ENCODE peak calls at places on chromosomes 7 and 10, in seven cellular contexts. One of them, this sample, is unnamed.

GRCh38 chr10:24396396-24396795 is 187.5 kb downstream of the KIAA1217 start:
- DNase-seq in fibroblast of pulmonary artery: no peak
- DNase-seq in body of pancreas: no peak
- DNase-seq in coronary artery: no peak
- DNase-seq in progenitor cell of endocrine pancreas: no peak
- DNase-seq in AG09319: no peak
- DNase-seq in foreskin fibroblast: no peak
- DNase-seq in this sample: no peak

GRCh38 chr7:156842740-156843140 is 50.2 kb downstream of the LMBR1 start:
- DNase-seq in fibroblast of pulmonary artery: no peak
- DNase-seq in body of pancreas: no peak
- DNase-seq in coronary artery: no peak
- DNase-seq in progenitor cell of endocrine pancreas: no peak
- DNase-seq in AG09319: no peak
- DNase-seq in foreskin fibroblast: no peak
- DNase-seq in this sample: no peak

GRCh38 chr10:6135039-6135438 is 46.2 kb downstream of the RBM17 start:
- DNase-seq in fibroblast of pulmonary artery: no peak
- DNase-seq in body of pancreas: no peak
- DNase-seq in coronary artery: no peak
- DNase-seq in progenitor cell of endocrine pancreas: no peak
- DNase-seq in AG09319: no peak
- DNase-seq in foreskin fibroblast: no peak
- DNase-seq in this sample: no peak

GRCh38 chr10:18179901-18180300 is 39.7 kb downstream of the CACNB2 start:
- DNase-seq in fibroblast of pulmonary artery: peak
- DNase-seq in body of pancreas: peak
- DNase-seq in coronary artery: no peak
- DNase-seq in progenitor cell of endocrine pancreas: no peak
- DNase-seq in AG09319: peak
- DNase-seq in foreskin fibroblast: peak
- DNase-seq in this sample: no peak

GRCh38 chr7:82755705-82756551 is 312.4 kb upstream of the CACNA2D1 start:
- DNase-seq in fibroblast of pulmonary artery: peak
- DNase-seq in body of pancreas: no peak
- DNase-seq in coronary artery: no peak
- DNase-seq in progenitor cell of endocrine pancreas: no peak
- DNase-seq in AG09319: peak
- DNase-seq in foreskin fibroblast: peak
- DNase-seq in this sample: no peak

GRCh38 chr7:18262054-18262453 is 233.5 kb upstream of the HDAC9 start:
- DNase-seq in fibroblast of pulmonary artery: peak
- DNase-seq in body of pancreas: no peak
- DNase-seq in coronary artery: no peak
- DNase-seq in progenitor cell of endocrine pancreas: no peak
- DNase-seq in AG09319: no peak
- DNase-seq in foreskin fibroblast: no peak
- DNase-seq in this sample: no peak

GRCh38 chr10:43419997-43420368 is 11.0 kb upstream of the HNRNPF start:
- DNase-seq in fibroblast of pulmonary artery: no peak
- DNase-seq in body of pancreas: no peak
- DNase-seq in coronary artery: no peak
- DNase-seq in progenitor cell of endocrine pancreas: no peak
- DNase-seq in AG09319: no peak
- DNase-seq in foreskin fibroblast: no peak
- DNase-seq in this sample: no peak

GRCh38 chr10:78417425-78418370 is 384.0 kb downstream of the RPS24 start:
- DNase-seq in fibroblast of pulmonary artery: no peak
- DNase-seq in body of pancreas: no peak
- DNase-seq in coronary artery: peak
- DNase-seq in progenitor cell of endocrine pancreas: no peak
- DNase-seq in AG09319: no peak
- DNase-seq in foreskin fibroblast: no peak
- DNase-seq in this sample: no peak

GRCh38 chr7:141039366-141039765 is 24.6 kb upstream of the MRPS33 start:
- DNase-seq in fibroblast of pulmonary artery: no peak
- DNase-seq in body of pancreas: no peak
- DNase-seq in coronary artery: no peak
- DNase-seq in progenitor cell of endocrine pancreas: no peak
- DNase-seq in AG09319: no peak
- DNase-seq in foreskin fibroblast: no peak
- DNase-seq in this sample: no peak

GRCh38 chr10:84548869-84549268 is 220.5 kb downstream of the CCSER2 start:
- DNase-seq in fibroblast of pulmonary artery: peak
- DNase-seq in body of pancreas: no peak
- DNase-seq in coronary artery: no peak
- DNase-seq in progenitor cell of endocrine pancreas: no peak
- DNase-seq in AG09319: no peak
- DNase-seq in foreskin fibroblast: no peak
- DNase-seq in this sample: no peak

GRCh38 chr10:92407305-92408016 is 116.5 kb downstream of the MARCHF5 start:
- DNase-seq in fibroblast of pulmonary artery: peak
- DNase-seq in body of pancreas: peak
- DNase-seq in coronary artery: no peak
- DNase-seq in progenitor cell of endocrine pancreas: no peak
- DNase-seq in AG09319: no peak
- DNase-seq in foreskin fibroblast: no peak
- DNase-seq in this sample: no peak

GRCh38 chr10:110175406-110175805 is 32.0 kb upstream of the MXI1 start:
- DNase-seq in fibroblast of pulmonary artery: peak
- DNase-seq in body of pancreas: peak
- DNase-seq in coronary artery: no peak
- DNase-seq in progenitor cell of endocrine pancreas: no peak
- DNase-seq in AG09319: no peak
- DNase-seq in foreskin fibroblast: peak
- DNase-seq in this sample: no peak

GRCh38 chr7:78587443-78588044 is 789.0 kb downstream of the PHTF2 start:
- DNase-seq in fibroblast of pulmonary artery: peak
- DNase-seq in body of pancreas: peak
- DNase-seq in coronary artery: no peak
- DNase-seq in progenitor cell of endocrine pancreas: no peak
- DNase-seq in AG09319: no peak
- DNase-seq in foreskin fibroblast: no peak
- DNase-seq in this sample: no peak

GRCh38 chr7:158386866-158387820 is 200.5 kb downstream of the PTPRN2 start:
- DNase-seq in fibroblast of pulmonary artery: no peak
- DNase-seq in body of pancreas: no peak
- DNase-seq in coronary artery: no peak
- DNase-seq in progenitor cell of endocrine pancreas: no peak
- DNase-seq in AG09319: no peak
- DNase-seq in foreskin fibroblast: no peak
- DNase-seq in this sample: no peak

GRCh38 chr10:73614711-73615110 is 23.6 kb upstream of the USP54 start:
- DNase-seq in fibroblast of pulmonary artery: no peak
- DNase-seq in body of pancreas: no peak
- DNase-seq in coronary artery: no peak
- DNase-seq in progenitor cell of endocrine pancreas: no peak
- DNase-seq in AG09319: no peak
- DNase-seq in foreskin fibroblast: no peak
- DNase-seq in this sample: no peak

GRCh38 chr10:97278491-97278989 is 13.9 kb downstream of the ARHGAP19 start:
- DNase-seq in fibroblast of pulmonary artery: peak
- DNase-seq in body of pancreas: peak
- DNase-seq in coronary artery: no peak
- DNase-seq in progenitor cell of endocrine pancreas: no peak
- DNase-seq in AG09319: peak
- DNase-seq in foreskin fibroblast: peak
- DNase-seq in this sample: no peak

GRCh38 chr10:96863922-96864543 is 31.9 kb downstream of the LCOR start:
- DNase-seq in fibroblast of pulmonary artery: peak
- DNase-seq in body of pancreas: no peak
- DNase-seq in coronary artery: no peak
- DNase-seq in progenitor cell of endocrine pancreas: no peak
- DNase-seq in AG09319: no peak
- DNase-seq in foreskin fibroblast: no peak
- DNase-seq in this sample: no peak

GRCh38 chr10:133298466-133298865 is 10.2 kb downstream of the TUBGCP2 start:
- DNase-seq in fibroblast of pulmonary artery: no peak
- DNase-seq in body of pancreas: no peak
- DNase-seq in coronary artery: no peak
- DNase-seq in progenitor cell of endocrine pancreas: no peak
- DNase-seq in AG09319: no peak
- DNase-seq in foreskin fibroblast: no peak
- DNase-seq in this sample: no peak

GRCh38 chr7:45122975-45123860 is 11.7 kb upstream of the TBRG4 start:
- DNase-seq in fibroblast of pulmonary artery: no peak
- DNase-seq in body of pancreas: no peak
- DNase-seq in coronary artery: no peak
- DNase-seq in progenitor cell of endocrine pancreas: no peak
- DNase-seq in AG09319: no peak
- DNase-seq in foreskin fibroblast: no peak
- DNase-seq in this sample: no peak

GRCh38 chr7:102287465-102288146 is 938 bp downstream of the SH2B2 start:
- DNase-seq in fibroblast of pulmonary artery: no peak
- DNase-seq in body of pancreas: peak
- DNase-seq in coronary artery: no peak
- DNase-seq in progenitor cell of endocrine pancreas: no peak
- DNase-seq in AG09319: no peak
- DNase-seq in foreskin fibroblast: no peak
- DNase-seq in this sample: no peak

GRCh38 chr7:34123316-34123715 is 218.0 kb downstream of the BMPER start:
- DNase-seq in fibroblast of pulmonary artery: no peak
- DNase-seq in body of pancreas: no peak
- DNase-seq in coronary artery: no peak
- DNase-seq in progenitor cell of endocrine pancreas: no peak
- DNase-seq in AG09319: no peak
- DNase-seq in foreskin fibroblast: no peak
- DNase-seq in this sample: no peak

GRCh38 chr7:106038289-106038688 is 73.8 kb downstream of the SYPL1 start:
- DNase-seq in fibroblast of pulmonary artery: no peak
- DNase-seq in body of pancreas: no peak
- DNase-seq in coronary artery: no peak
- DNase-seq in progenitor cell of endocrine pancreas: no peak
- DNase-seq in AG09319: no peak
- DNase-seq in foreskin fibroblast: no peak
- DNase-seq in this sample: no peak

GRCh38 chr10:23522345-23522744 is 83.5 kb downstream of the OTUD1 start:
- DNase-seq in fibroblast of pulmonary artery: peak
- DNase-seq in body of pancreas: no peak
- DNase-seq in coronary artery: no peak
- DNase-seq in progenitor cell of endocrine pancreas: no peak
- DNase-seq in AG09319: no peak
- DNase-seq in foreskin fibroblast: no peak
- DNase-seq in this sample: no peak

GRCh38 chr7:20532841-20533240 is 82.6 kb upstream of the ABCB5 start:
- DNase-seq in fibroblast of pulmonary artery: peak
- DNase-seq in body of pancreas: no peak
- DNase-seq in coronary artery: no peak
- DNase-seq in progenitor cell of endocrine pancreas: no peak
- DNase-seq in AG09319: no peak
- DNase-seq in foreskin fibroblast: no peak
- DNase-seq in this sample: no peak

GRCh38 chr10:44473146-44473545 is 88.2 kb upstream of the CXCL12 start:
- DNase-seq in fibroblast of pulmonary artery: no peak
- DNase-seq in body of pancreas: no peak
- DNase-seq in coronary artery: no peak
- DNase-seq in progenitor cell of endocrine pancreas: no peak
- DNase-seq in AG09319: no peak
- DNase-seq in foreskin fibroblast: no peak
- DNase-seq in this sample: no peak

GRCh38 chr10:107264742-107265141 is 100.2 kb upstream of the SORCS1 start:
- DNase-seq in fibroblast of pulmonary artery: no peak
- DNase-seq in body of pancreas: no peak
- DNase-seq in coronary artery: no peak
- DNase-seq in progenitor cell of endocrine pancreas: no peak
- DNase-seq in AG09319: no peak
- DNase-seq in foreskin fibroblast: no peak
- DNase-seq in this sample: no peak
- TF ChIP-seq CTCF in fibroblast of pulmonary artery: no peak
- TF ChIP-seq CTCF in body of pancreas: no peak
- TF ChIP-seq CTCF in coronary artery: no peak
- TF ChIP-seq CTCF in progenitor cell of endocrine pancreas: no peak
- TF ChIP-seq CTCF in AG09319: no peak
- TF ChIP-seq CTCF in foreskin fibroblast: no peak
- TF ChIP-seq CTCF in this sample: no peak

GRCh38 chr7:128266891-128267839 is 26.1 kb downstream of the LEP start:
- DNase-seq in fibroblast of pulmonary artery: peak
- DNase-seq in body of pancreas: peak
- DNase-seq in coronary artery: no peak
- DNase-seq in progenitor cell of endocrine pancreas: no peak
- DNase-seq in AG09319: peak
- DNase-seq in foreskin fibroblast: peak
- DNase-seq in this sample: peak
- TF ChIP-seq CTCF in fibroblast of pulmonary artery: no peak
- TF ChIP-seq CTCF in body of pancreas: no peak
- TF ChIP-seq CTCF in coronary artery: no peak
- TF ChIP-seq CTCF in progenitor cell of endocrine pancreas: peak
- TF ChIP-seq CTCF in AG09319: peak
- TF ChIP-seq CTCF in foreskin fibroblast: no peak
- TF ChIP-seq CTCF in this sample: no peak

GRCh38 chr10:116833986-116834760 is 15.1 kb upstream of the ENO4 start:
- DNase-seq in fibroblast of pulmonary artery: no peak
- DNase-seq in body of pancreas: no peak
- DNase-seq in coronary artery: no peak
- DNase-seq in progenitor cell of endocrine pancreas: peak
- DNase-seq in AG09319: no peak
- DNase-seq in foreskin fibroblast: no peak
- DNase-seq in this sample: no peak
- TF ChIP-seq CTCF in fibroblast of pulmonary artery: no peak
- TF ChIP-seq CTCF in body of pancreas: no peak
- TF ChIP-seq CTCF in coronary artery: no peak
- TF ChIP-seq CTCF in progenitor cell of endocrine pancreas: no peak
- TF ChIP-seq CTCF in AG09319: no peak
- TF ChIP-seq CTCF in foreskin fibroblast: no peak
- TF ChIP-seq CTCF in this sample: no peak

GRCh38 chr10:27369832-27370231 is 129.2 kb upstream of the ACBD5 start:
- DNase-seq in fibroblast of pulmonary artery: peak
- DNase-seq in body of pancreas: no peak
- DNase-seq in coronary artery: no peak
- DNase-seq in progenitor cell of endocrine pancreas: no peak
- DNase-seq in AG09319: no peak
- DNase-seq in foreskin fibroblast: no peak
- DNase-seq in this sample: no peak
- TF ChIP-seq CTCF in fibroblast of pulmonary artery: peak
- TF ChIP-seq CTCF in body of pancreas: no peak
- TF ChIP-seq CTCF in coronary artery: no peak
- TF ChIP-seq CTCF in progenitor cell of endocrine pancreas: peak
- TF ChIP-seq CTCF in AG09319: no peak
- TF ChIP-seq CTCF in foreskin fibroblast: peak
- TF ChIP-seq CTCF in this sample: no peak

GRCh38 chr7:121603886-121604285 is 207.8 kb upstream of the FAM3C start:
- DNase-seq in fibroblast of pulmonary artery: no peak
- DNase-seq in body of pancreas: no peak
- DNase-seq in coronary artery: no peak
- DNase-seq in progenitor cell of endocrine pancreas: no peak
- DNase-seq in AG09319: no peak
- DNase-seq in foreskin fibroblast: no peak
- DNase-seq in this sample: no peak

GRCh38 chr7:121609208-121609607 is 213.1 kb upstream of the FAM3C start:
- DNase-seq in fibroblast of pulmonary artery: no peak
- DNase-seq in body of pancreas: no peak
- DNase-seq in coronary artery: no peak
- DNase-seq in progenitor cell of endocrine pancreas: no peak
- DNase-seq in AG09319: no peak
- DNase-seq in foreskin fibroblast: no peak
- DNase-seq in this sample: no peak

GRCh38 chr7:121608785-121609184 is 212.7 kb upstream of the FAM3C start:
- DNase-seq in fibroblast of pulmonary artery: no peak
- DNase-seq in body of pancreas: no peak
- DNase-seq in coronary artery: no peak
- DNase-seq in progenitor cell of endocrine pancreas: no peak
- DNase-seq in AG09319: no peak
- DNase-seq in foreskin fibroblast: no peak
- DNase-seq in this sample: no peak

GRCh38 chr7:121604627-121605296 is 208.7 kb upstream of the FAM3C start:
- DNase-seq in fibroblast of pulmonary artery: peak
- DNase-seq in body of pancreas: peak
- DNase-seq in coronary artery: no peak
- DNase-seq in progenitor cell of endocrine pancreas: no peak
- DNase-seq in AG09319: no peak
- DNase-seq in foreskin fibroblast: no peak
- DNase-seq in this sample: no peak

GRCh38 chr7:121605297-121605640 is 209.2 kb upstream of the FAM3C start:
- DNase-seq in fibroblast of pulmonary artery: peak
- DNase-seq in body of pancreas: no peak
- DNase-seq in coronary artery: no peak
- DNase-seq in progenitor cell of endocrine pancreas: no peak
- DNase-seq in AG09319: no peak
- DNase-seq in foreskin fibroblast: no peak
- DNase-seq in this sample: no peak
- TF ChIP-seq CTCF in fibroblast of pulmonary artery: peak
- TF ChIP-seq CTCF in body of pancreas: no peak
- TF ChIP-seq CTCF in coronary artery: no peak
- TF ChIP-seq CTCF in progenitor cell of endocrine pancreas: no peak
- TF ChIP-seq CTCF in AG09319: peak
- TF ChIP-seq CTCF in foreskin fibroblast: no peak
- TF ChIP-seq CTCF in this sample: peak

This sample was measured in left ventricle myocardium inferior.